ENCODE peak calls at places on chromosomes 3 and 15, in four cellular contexts. Y is heart left ventricle, N is tibial nerve, P is heart right ventricle. J is an unnamed sample.

GRCh38 chr15:43975326-43975725 is 148.5 kb downstream of the WDR76 start:
- DNase-seq in Y (no peak), N (no peak), P (no peak), J (no peak)

GRCh38 chr3:50649451-50649931 is 25.2 kb upstream of the DOCK3 start:
- DNase-seq in Y (peak), N (no peak), P (peak), J (no peak)

GRCh38 chr15:51652084-51652668 is 29.1 kb upstream of the SCG3 start:
- DNase-seq in Y (no peak), N (no peak), P (no peak), J (no peak)

GRCh38 chr3:2354702-2355101 is 256.0 kb downstream of the CNTN4 start:
- DNase-seq in Y (no peak), N (no peak), P (peak), J (no peak)

GRCh38 chr15:79815468-79815867 is 81.3 kb downstream of the MTHFS start:
- DNase-seq in Y (no peak), N (no peak), P (peak), J (no peak)

GRCh38 chr15:83206387-83206970 is 1.1 kb downstream of the HDGFL3 start:
- DNase-seq in Y (no peak), N (no peak), P (peak), J (no peak)

GRCh38 chr3:138768946-138769345 is 65.8 kb downstream of the PIK3CB start:
- DNase-seq in Y (no peak), N (no peak), P (no peak), J (no peak)

GRCh38 chr15:67240235-67241131 is 14.0 kb downstream of the AAGAB start:
- DNase-seq in Y (no peak), N (no peak), P (no peak), J (no peak)

GRCh38 chr3:96370637-96371036 is 443.8 kb upstream of the EPHA6 start:
- DNase-seq in Y (no peak), N (no peak), P (no peak), J (no peak)

GRCh38 chr3:55897573-55898224 is 410.6 kb upstream of the WNT5A start:
- DNase-seq in Y (no peak), N (no peak), P (no peak), J (no peak)

GRCh38 chr3:17951241-17951640 is 208.8 kb upstream of the TBC1D5 start:
- DNase-seq in Y (no peak), N (no peak), P (no peak), J (peak)

GRCh38 chr3:194306109-194306686 is 44.9 kb downstream of the CPN2 start:
- DNase-seq in Y (no peak), N (no peak), P (no peak), J (no peak)

GRCh38 chr3:161126495-161126894 is 21.3 kb upstream of the B3GALNT1 start:
- DNase-seq in Y (no peak), N (no peak), P (no peak), J (no peak)

GRCh38 chr15:58510715-58511465 is 79.1 kb downstream of the LIPC start:
- DNase-seq in Y (no peak), N (no peak), P (no peak), J (no peak)

GRCh38 chr3:129699199-129699598 is 92.7 kb upstream of the PLXND1 start:
- DNase-seq in Y (no peak), N (no peak), P (peak), J (no peak)

GRCh38 chr3:186192823-186193222 is 83.9 kb upstream of the ETV5 start:
- DNase-seq in Y (no peak), N (no peak), P (no peak), J (no peak)

GRCh38 chr3:50154476-50154839 is 666 bp upstream of the SEMA3F start:
- DNase-seq in Y (no peak), N (no peak), P (no peak), J (no peak)

GRCh38 chr3:59318881-59319280 is 269.1 kb upstream of the CFAP20DC start:
- DNase-seq in Y (no peak), N (no peak), P (no peak), J (no peak)

GRCh38 chr3:190432216-190432615 is 17.5 kb downstream of the TMEM207 start:
- DNase-seq in Y (no peak), N (no peak), P (no peak), J (no peak)

GRCh38 chr3:14451844-14452533 is 49.6 kb downstream of the SLC6A6 start:
- DNase-seq in Y (peak), N (peak), P (peak), J (no peak)

GRCh38 chr15:74573987-74574386 is 33.0 kb downstream of the ARID3B start:
- DNase-seq in Y (no peak), N (no peak), P (no peak), J (no peak)

GRCh38 chr3:51955175-51955892 is at the start of gene GPR62:
- DNase-seq in Y (peak), N (no peak), P (no peak), J (peak)

GRCh38 chr3:131690800-131691199 is 188.0 kb upstream of the MRPL3 start:
- DNase-seq in Y (no peak), N (no peak), P (no peak), J (no peak)

GRCh38 chr3:40516201-40516600 is 8.6 kb upstream of the ZNF621 start:
- DNase-seq in Y (no peak), N (no peak), P (no peak), J (no peak)

GRCh38 chr3:126245811-126246727 is 65.7 kb upstream of the ALDH1L1 start:
- DNase-seq in Y (peak), N (peak), P (peak), J (no peak)

GRCh38 chr3:81666502-81667121 is 94.8 kb downstream of the GBE1 start:
- DNase-seq in Y (no peak), N (no peak), P (no peak), J (no peak)

GRCh38 chr15:81548350-81549116 is 174.5 kb upstream of the TMC3 start:
- DNase-seq in Y (no peak), N (no peak), P (no peak), J (no peak)

GRCh38 chr15:76311071-76311956 is at the start of gene ETFA:
- DNase-seq in Y (peak), N (peak), P (peak), J (peak)

GRCh38 chr15:76309561-76310330 is 1.5 kb downstream of the ETFA start:
- DNase-seq in Y (peak), N (no peak), P (no peak), J (no peak)

GRCh38 chr15:76310470-76311070 is 699 bp downstream of the ETFA start:
- DNase-seq in Y (no peak), N (no peak), P (no peak), J (no peak)

GRCh38 chr15:76312540-76313174 is 1.4 kb upstream of the ETFA start:
- DNase-seq in Y (no peak), N (no peak), P (no peak), J (no peak)

DNA sequence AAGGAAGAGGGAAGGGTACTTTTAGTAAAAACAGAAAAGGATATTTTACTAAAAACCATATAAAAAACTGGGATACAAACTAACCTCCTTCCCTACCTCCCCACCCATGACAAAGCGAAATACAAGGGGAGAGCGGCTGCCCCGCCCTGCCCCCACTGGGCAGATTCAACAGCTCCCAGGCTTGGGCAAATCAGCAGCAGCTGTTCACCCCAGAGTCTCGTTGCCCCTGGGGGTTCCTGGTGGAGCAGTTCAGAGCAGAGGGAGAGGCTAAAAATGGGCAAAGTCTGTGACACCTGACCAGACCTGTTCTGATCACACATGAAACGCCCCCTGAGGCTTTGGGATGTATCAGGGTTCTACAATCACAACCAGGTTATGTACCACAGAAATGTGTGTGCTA is 2.5 kb upstream of the ETFA start:
- DNase-seq in Y (peak), N (no peak), P (no peak), J (no peak)
- H3K27ac ChIP-seq in Y (no peak), N (no peak), P (no peak), J (no peak)

GRCh38 chr15:55196011-55196410 is 730 bp downstream of the RSL24D1 start:
- DNase-seq in Y (no peak), N (no peak), P (no peak), J (no peak)

GRCh38 chr15:55197719-55198118 is 978 bp upstream of the RSL24D1 start:
- DNase-seq in Y (no peak), N (no peak), P (no peak), J (no peak)

GRCh38 chr15:55196458-55197361 is at the start of gene RSL24D1:
- DNase-seq in Y (peak), N (peak), P (peak), J (peak)

GRCh38 chr15:55197362-55197705 is 593 bp upstream of the RSL24D1 start:
- DNase-seq in Y (no peak), N (no peak), P (no peak), J (no peak)

DNA sequence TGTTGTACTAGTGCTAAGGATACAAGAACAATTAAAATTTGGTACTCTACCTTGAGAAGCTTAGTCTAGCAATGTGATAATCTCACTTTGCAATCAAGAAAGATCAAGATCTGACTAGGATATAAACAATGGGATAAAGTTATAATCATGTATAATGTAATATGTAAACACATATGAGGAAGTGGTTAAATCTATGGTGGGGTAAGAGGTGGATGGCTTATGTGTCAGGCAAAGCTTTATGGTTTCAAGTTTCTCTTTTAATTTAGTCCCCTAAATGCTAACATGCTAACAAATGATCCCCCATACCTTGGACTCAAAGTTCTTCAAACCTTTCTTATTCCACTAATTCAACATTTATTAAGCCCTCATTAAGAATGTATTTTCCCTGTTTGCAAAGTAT is 2.5 kb downstream of the RSL24D1 start:
- DNase-seq in Y (no peak), N (no peak), P (no peak), J (no peak)
- H3K27ac ChIP-seq in Y (no peak), N (no peak), P (no peak), J (no peak)

GRCh38 chr3:58249358-58250092 is 11.9 kb downstream of the ABHD6 start:
- DNase-seq in Y (no peak), N (no peak), P (no peak), J (no peak)
- H3K27ac ChIP-seq in Y (no peak), N (no peak), P (no peak), J (no peak)

DNA sequence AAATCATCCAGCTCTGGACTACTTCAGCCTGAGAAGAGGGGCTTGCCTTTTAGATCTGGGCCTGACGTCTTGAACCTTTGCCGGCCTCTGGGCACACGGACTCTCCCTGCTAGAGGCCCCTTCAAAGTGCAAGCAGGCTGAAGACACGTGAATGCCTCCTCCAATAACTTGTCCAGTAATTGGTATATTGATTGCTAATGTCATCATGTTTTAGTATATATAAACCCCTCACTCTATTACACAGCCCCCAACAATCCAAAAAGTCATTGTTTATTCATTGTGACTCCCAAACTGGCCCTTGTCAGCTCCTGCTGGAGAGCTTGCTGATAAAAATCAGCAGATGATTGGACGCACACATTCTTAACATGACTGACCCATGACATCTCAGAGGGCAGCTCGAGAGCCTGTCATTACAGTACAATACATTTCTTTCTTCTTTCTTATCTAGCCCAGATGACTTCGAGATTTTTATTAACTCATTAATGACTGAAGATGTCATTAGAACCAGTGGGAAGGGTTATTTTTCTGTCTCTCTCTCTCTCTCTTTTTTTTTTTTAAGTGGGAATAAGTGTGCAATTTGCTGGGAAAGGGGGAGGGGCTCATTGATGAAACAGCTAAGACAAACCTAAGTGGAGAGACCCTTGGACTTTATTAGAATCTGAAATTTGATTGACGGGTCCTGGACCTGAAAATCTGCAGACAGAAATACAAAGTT is 65.5 kb upstream of the NR2F2 start:
- DNase-seq in Y (no peak), N (no peak), P (no peak), J (no peak)
- H3K27ac ChIP-seq in Y (no peak), N (no peak), P (no peak), J (peak)

GRCh38 chr3:97721446-97721845 is 43.1 kb upstream of the ARL6 start:
- DNase-seq in Y (no peak), N (no peak), P (no peak), J (no peak)
- H3K27ac ChIP-seq in Y (no peak), N (no peak), P (no peak), J (no peak)

GRCh38 chr3:64743844-64744243 is 56.0 kb upstream of the ADAMTS9 start:
- DNase-seq in Y (no peak), N (no peak), P (no peak), J (no peak)

GRCh38 chr3:64741344-64741743 is 53.5 kb upstream of the ADAMTS9 start:
- DNase-seq in Y (no peak), N (peak), P (no peak), J (no peak)

GRCh38 chr3:64743166-64743565 is 55.4 kb upstream of the ADAMTS9 start:
- DNase-seq in Y (no peak), N (no peak), P (no peak), J (no peak)

GRCh38 chr3:64740232-64740631 is 52.4 kb upstream of the ADAMTS9 start:
- DNase-seq in Y (no peak), N (no peak), P (no peak), J (no peak)
- H3K27ac ChIP-seq in Y (no peak), N (peak), P (no peak), J (peak)